ENCODE peak calls at places on chromosomes 5 and 9, in five cellular contexts. D is GM20000, M is NCI-H1092, U is memory B cell, A is activated T-helper 1 cell treated with Interleukin-2 at 50 U/mL for 16 hours. T is an unnamed sample.

GRCh38 chr5:69129413-69129812 is 35.6 kb downstream of the SLC30A5 start:
- DNase-seq in U (no peak), M (no peak), A (no peak), D (no peak), T (no peak)

GRCh38 chr5:160926428-160926827 is 74.4 kb upstream of the ATP10B start:
- DNase-seq in D (no peak), U (no peak), A (no peak), M (peak), T (no peak)

GRCh38 chr5:1112596-1113331 is 901 bp upstream of the SLC12A7 start:
- DNase-seq in A (no peak), U (no peak), M (no peak), D (no peak), T (no peak)

GRCh38 chr5:58133631-58134296 is 326.1 kb downstream of the PLK2 start:
- DNase-seq in A (no peak), D (no peak), M (no peak), U (no peak), T (no peak)

GRCh38 chr5:1053391-1054017 is 44.9 kb downstream of the NKD2 start:
- DNase-seq in U (no peak), D (no peak), A (no peak), M (no peak), T (no peak)

GRCh38 chr9:124470726-124471125 is 20.5 kb downstream of the ADGRD2 start:
- DNase-seq in M (no peak), A (no peak), D (no peak), U (no peak), T (no peak)

GRCh38 chr5:179061025-179061424 is 852 bp downstream of the ZNF354C start:
- DNase-seq in D (no peak), A (no peak), U (no peak), M (no peak), T (no peak)

GRCh38 chr9:107620801-107621200 is 131.2 kb upstream of the KLF4 start:
- DNase-seq in U (no peak), M (no peak), D (no peak), A (no peak), T (no peak)

GRCh38 chr9:107940622-107941021 is 451.1 kb upstream of the KLF4 start:
- DNase-seq in A (no peak), D (no peak), U (no peak), M (no peak), T (no peak)

GRCh38 chr5:68137451-68138190 is 77.9 kb upstream of the PIK3R1 start:
- DNase-seq in D (no peak), A (no peak), M (no peak), U (no peak), T (no peak)

GRCh38 chr5:27497491-27497890 is 459.1 kb upstream of the CDH9 start:
- DNase-seq in D (no peak), M (no peak), A (no peak), U (no peak), T (no peak)

GRCh38 chr5:14735944-14736343 is 71.4 kb downstream of the OTULIN start:
- DNase-seq in M (no peak), A (no peak), D (no peak), U (no peak), T (no peak)

GRCh38 chr5:151097081-151097480 is 16.2 kb upstream of the TNIP1 start:
- DNase-seq in M (no peak), D (no peak), U (no peak), A (no peak), T (no peak)

T was measured in activated effector memory CD4-positive, alpha-beta T cell treated with anti-CD3 and anti-CD28 coated beads, Interleukin-2, amount 50 U/mL, for 16 hours.